ENCODE peak calls at places on chromosome 3, in five cellular contexts. W, Q, T, L and K are unnamed samples.

GRCh38 chr3:129015388-129016105 is 14.4 kb downstream of the EFCC1 start:
- DNase-seq in W (no peak), Q (no peak), T (no peak), L (peak), K (no peak)

GRCh38 chr3:69011331-69011730 is 2.2 kb downstream of the EOGT start:
- DNase-seq in W (no peak), Q (no peak), T (no peak), L (no peak), K (no peak)

GRCh38 chr3:185353823-185354614 is 8.9 kb upstream of the MAP3K13 start:
- DNase-seq in W (peak), Q (peak), T (peak), L (peak), K (peak)

GRCh38 chr3:51145811-51146585 is 239.1 kb upstream of the MANF start:
- DNase-seq in W (no peak), Q (no peak), T (no peak), L (no peak), K (no peak)

GRCh38 chr3:173599673-173600072 is 202.1 kb downstream of the NLGN1 start:
- DNase-seq in W (no peak), Q (no peak), T (no peak), L (no peak), K (no peak)

GRCh38 chr3:44954962-44955361 is 21.0 kb downstream of the ZDHHC3 start:
- DNase-seq in W (no peak), Q (no peak), T (no peak), L (peak), K (no peak)

GRCh38 chr3:130276203-130276803 is 69.2 kb upstream of the COL6A5 start:
- DNase-seq in W (no peak), Q (peak), T (no peak), L (peak), K (peak)

GRCh38 chr3:43638594-43639447 is 17.0 kb upstream of the ANO10 start:
- DNase-seq in W (no peak), Q (peak), T (no peak), L (peak), K (peak)

GRCh38 chr3:123104550-123104949 is 37.7 kb downstream of the PDIA5 start:
- DNase-seq in W (no peak), Q (no peak), T (no peak), L (no peak), K (peak)

GRCh38 chr3:86948840-86949239 is 42.1 kb downstream of the VGLL3 start:
- DNase-seq in W (no peak), Q (no peak), T (no peak), L (no peak), K (no peak)

GRCh38 chr3:77475545-77475944 is 435.6 kb downstream of the ROBO2 start:
- DNase-seq in W (no peak), Q (no peak), T (no peak), L (no peak), K (no peak)

GRCh38 chr3:45365060-45365459 is 23.3 kb upstream of the LARS2 start:
- DNase-seq in W (no peak), Q (no peak), T (no peak), L (no peak), K (no peak)

GRCh38 chr3:61707492-61707891 is 146.1 kb downstream of the PTPRG start:
- DNase-seq in W (no peak), Q (no peak), T (no peak), L (no peak), K (no peak)

GRCh38 chr3:136860541-136860940 is 1.5 kb upstream of the NCK1 start:
- DNase-seq in W (no peak), Q (peak), T (no peak), L (peak), K (no peak)

GRCh38 chr3:46098319-46098761 is 71.1 kb upstream of the XCR1 start:
- DNase-seq in W (peak), Q (no peak), T (no peak), L (peak), K (no peak)

GRCh38 chr3:191531434-191531833 is 70.5 kb downstream of the PYDC2 start:
- DNase-seq in W (no peak), Q (no peak), T (no peak), L (no peak), K (no peak)

GRCh38 chr3:53320697-53321096 is 26.6 kb downstream of the DCP1A start:
- DNase-seq in W (peak), Q (no peak), T (no peak), L (peak), K (no peak)

GRCh38 chr3:4741404-4742307 is 237.6 kb upstream of the BHLHE40 start:
- DNase-seq in W (no peak), Q (peak), T (no peak), L (peak), K (peak)

GRCh38 chr3:17233398-17233800 is 348.6 kb downstream of the PLCL2 start:
- DNase-seq in W (no peak), Q (peak), T (no peak), L (peak), K (peak)

GRCh38 chr3:152200476-152201422 is 68.0 kb upstream of the MBNL1 start:
- DNase-seq in W (no peak), Q (no peak), T (no peak), L (peak), K (no peak)

GRCh38 chr3:28308196-28308595 is 40.3 kb upstream of the ZCWPW2 start:
- DNase-seq in W (no peak), Q (no peak), T (no peak), L (no peak), K (no peak)

GRCh38 chr3:46080124-46080991 is 53.1 kb upstream of the XCR1 start:
- DNase-seq in W (no peak), Q (no peak), T (no peak), L (no peak), K (no peak)

GRCh38 chr3:184766555-184767261 is 45.3 kb upstream of the VPS8 start:
- DNase-seq in W (no peak), Q (peak), T (no peak), L (no peak), K (peak)

GRCh38 chr3:48535578-48535977 is 21.0 kb downstream of the PFKFB4 start:
- DNase-seq in W (no peak), Q (no peak), T (no peak), L (no peak), K (no peak)

GRCh38 chr3:46935168-46935858 is 41.2 kb downstream of the CCDC12 start:
- DNase-seq in W (peak), Q (peak), T (no peak), L (peak), K (peak)

GRCh38 chr3:104546301-104546700 is 820.4 kb upstream of the ALCAM start:
- DNase-seq in W (no peak), Q (no peak), T (no peak), L (no peak), K (no peak)

GRCh38 chr3:96619475-96619874 is 194.9 kb upstream of the EPHA6 start:
- DNase-seq in W (peak), Q (no peak), T (no peak), L (no peak), K (no peak)

GRCh38 chr3:127688022-127688415 is 15.3 kb downstream of the ABTB1 start:
- DNase-seq in W (no peak), Q (no peak), T (no peak), L (no peak), K (no peak)

GRCh38 chr3:149902498-149903139 is 68.1 kb downstream of the PFN2 start:
- DNase-seq in W (no peak), Q (no peak), T (no peak), L (peak), K (peak)

GRCh38 chr3:50154840-50155490 is at the start of gene SEMA3F:
- DNase-seq in W (peak), Q (peak), T (no peak), L (peak), K (peak)

GRCh38 chr3:98733055-98733777 is 29.9 kb upstream of the ST3GAL6 start:
- DNase-seq in W (peak), Q (peak), T (peak), L (peak), K (no peak)

GRCh38 chr3:189001559-189001958 is 170.2 kb upstream of the TPRG1 start:
- DNase-seq in W (no peak), Q (peak), T (no peak), L (no peak), K (peak)